ENCODE peak calls at places on chromosome 5, in five cellular contexts. F, E, B, Z and S are unnamed samples.

GRCh38 chr5:81856948-81857928 is 106.3 kb upstream of the SSBP2 start:
- DNase-seq in F (no peak), E (no peak), B (no peak), Z (peak; percentile 70), S (no peak)

GRCh38 chr5:6827815-6828214 is 114.6 kb downstream of the TENT4A start:
- DNase-seq in F (no peak), E (no peak), B (no peak), Z (no peak), S (peak; percentile 62)

GRCh38 chr5:10875201-10875768 is 114.3 kb upstream of the DAP start:
- DNase-seq in F (no peak), E (no peak), B (no peak), Z (no peak), S (no peak)

GRCh38 chr5:135826994-135827671 is 7.3 kb upstream of the SLC25A48 start:
- DNase-seq in F (no peak), E (no peak), B (no peak), Z (no peak), S (no peak)

GRCh38 chr5:77358566-77359205 is 133.4 kb downstream of the WDR41 start:
- DNase-seq in F (no peak), E (no peak), B (no peak), Z (no peak), S (no peak)

GRCh38 chr5:132434813-132435286 is 55.7 kb downstream of the IRF1 start:
- DNase-seq in F (no peak), E (no peak), B (no peak), Z (no peak), S (no peak)

GRCh38 chr5:132674671-132675506 is 1.1 kb downstream of the IL4 start:
- DNase-seq in F (no peak), E (no peak), B (no peak), Z (no peak), S (no peak)

GRCh38 chr5:137497396-137498290 is 1.5 kb downstream of the SPOCK1 start:
- DNase-seq in F (no peak), E (no peak), B (no peak), Z (no peak), S (no peak)

GRCh38 chr5:115069087-115069968 is 100.4 kb downstream of the TRIM36 start:
- DNase-seq in F (peak; percentile 61), E (peak; percentile 15), B (peak; percentile 9), Z (no peak), S (no peak)

GRCh38 chr5:155258139-155258538 is 244.6 kb downstream of the KIF4B start:
- DNase-seq in F (no peak), E (no peak), B (no peak), Z (no peak), S (no peak)

GRCh38 chr5:146762830-146763229 is 115.7 kb downstream of the PPP2R2B start:
- DNase-seq in F (no peak), E (no peak), B (no peak), Z (no peak), S (no peak)

GRCh38 chr5:997001-997474 is 11.6 kb upstream of the NKD2 start:
- DNase-seq in F (no peak), E (no peak), B (no peak), Z (peak; percentile 50), S (no peak)

GRCh38 chr5:169762338-169763095 is 125.4 kb downstream of the DOCK2 start:
- DNase-seq in F (no peak), E (no peak), B (no peak), Z (no peak), S (no peak)

GRCh38 chr5:25489834-25490538 is 845.2 kb upstream of the CDH10 start:
- DNase-seq in F (peak; percentile 39), E (no peak), B (no peak), Z (no peak), S (no peak)

GRCh38 chr5:38831909-38832308 is 13.9 kb upstream of the OSMR start:
- DNase-seq in F (no peak), E (no peak), B (no peak), Z (no peak), S (no peak)

GRCh38 chr5:52491071-52491828 is 296.5 kb upstream of the ITGA1 start:
- DNase-seq in F (no peak), E (no peak), B (no peak), Z (no peak), S (no peak)

GRCh38 chr5:180658774-180659564 is 9.6 kb upstream of the FLT4 start:
- DNase-seq in F (no peak), E (no peak), B (no peak), Z (no peak), S (no peak)

GRCh38 chr5:134540747-134541733 is 15.6 kb downstream of the JADE2 start:
- DNase-seq in F (no peak), E (no peak), B (no peak), Z (no peak), S (no peak)

GRCh38 chr5:6472792-6473191 is 24.1 kb downstream of the UBE2QL1 start:
- DNase-seq in F (no peak), E (no peak), B (no peak), Z (no peak), S (no peak)

GRCh38 chr5:162593881-162594280 is 526.3 kb downstream of the GABRG2 start:
- DNase-seq in F (no peak), E (no peak), B (no peak), Z (no peak), S (no peak)

GRCh38 chr5:33641722-33642505 is 201.1 kb downstream of the TARS1 start:
- DNase-seq in F (no peak), E (no peak), B (no peak), Z (no peak), S (no peak)

GRCh38 chr5:80937591-80937990 is 22.6 kb upstream of the RASGRF2 start:
- DNase-seq in F (no peak), E (no peak), B (no peak), Z (no peak), S (no peak)

GRCh38 chr5:91206734-91207133 is 176.4 kb downstream of the ARRDC3 start:
- DNase-seq in F (no peak), E (no peak), B (no peak), Z (no peak), S (no peak)

GRCh38 chr5:15373151-15373550 is 126.8 kb upstream of the FBXL7 start:
- DNase-seq in F (no peak), E (no peak), B (no peak), Z (no peak), S (no peak)

GRCh38 chr5:159098285-159099048 is 1.2 kb downstream of the EBF1 start:
- DNase-seq in F (no peak), E (no peak), B (no peak), Z (no peak), S (no peak)

GRCh38 chr5:23466401-23466886 is 41.0 kb upstream of the PRDM9 start:
- DNase-seq in F (no peak), E (no peak), B (peak; percentile 5), Z (no peak), S (no peak)

GRCh38 chr5:7795311-7795710 is 55.6 kb downstream of the CFAP90 start:
- DNase-seq in F (no peak), E (no peak), B (no peak), Z (no peak), S (no peak)

GRCh38 chr5:132086277-132086794 is 12.7 kb downstream of the CSF2 start:
- DNase-seq in F (no peak), E (no peak), B (no peak), Z (no peak), S (no peak)

GRCh38 chr5:56481147-56481997 is 248.2 kb upstream of the ANKRD55 start:
- DNase-seq in F (no peak), E (no peak), B (peak; percentile 56), Z (peak; percentile 63), S (peak; percentile 25)

GRCh38 chr5:19047277-19047676 is 940.7 kb downstream of the CDH18 start:
- DNase-seq in F (no peak), E (no peak), B (no peak), Z (no peak), S (no peak)

GRCh38 chr5:39219433-39219832 is at the start of gene FYB1:
- DNase-seq in F (no peak), E (no peak), B (no peak), Z (peak; percentile 71), S (no peak)

GRCh38 chr5:31569065-31569464 is 37.0 kb downstream of the C5orf22 start:
- DNase-seq in F (no peak), E (no peak), B (no peak), Z (no peak), S (no peak)

GRCh38 chr5:93017854-93018253 is 563.2 kb downstream of the NR2F1-AS1 start:
- DNase-seq in F (no peak), E (no peak), B (no peak), Z (no peak), S (no peak)

GRCh38 chr5:69213513-69214215 is 21.0 kb upstream of the CDK7 start:
- DNase-seq in F (no peak), E (no peak), B (no peak), Z (no peak), S (no peak)

GRCh38 chr5:177516601-177517568 is at the start of gene DDX41:
- DNase-seq in F (peak; percentile 99), E (peak; percentile 88), B (peak; percentile 99), Z (peak; percentile 98), S (peak; percentile 95)

GRCh38 chr5:128083811-128084227 is 253 bp downstream of the SLC12A2 start:
- DNase-seq in F (no peak), E (peak; percentile 64), B (no peak), Z (no peak), S (no peak)

GRCh38 chr5:138339086-138339456 is 1.0 kb downstream of the FAM53C start:
- DNase-seq in F (no peak), E (no peak), B (no peak), Z (no peak), S (no peak)

GRCh38 chr5:177610770-177611445 is 11.0 kb downstream of the B4GALT7 start:
- DNase-seq in F (no peak), E (no peak), B (no peak), Z (no peak), S (no peak)